ENCODE peak calls at places on chromosomes 5 and 9, in ten cellular contexts. G, P, D, W, S, F, H, J, K and M are unnamed samples.

GRCh38 chr5:132484386-132484715 is 6.2 kb downstream of the IRF1 start:
- DNase-seq in S (no peak), W (no peak), K (peak; percentile 10), G (peak; percentile 67), H (no peak), D (no peak), F (no peak), J (no peak), P (no peak), M (no peak)

GRCh38 chr9:111957856-111958631 is 61.4 kb downstream of the UGCG start:
- DNase-seq in W (no peak), S (no peak), F (no peak), G (no peak), H (peak; percentile 11), D (peak; percentile 95), K (peak; percentile 25), J (no peak), P (peak; percentile 98), M (no peak)

GRCh38 chr5:135398160-135398854 is 724 bp downstream of the MACROH2A1 start:
- DNase-seq in H (peak; percentile 32), S (peak; percentile 5), J (peak; percentile 54), K (no peak), W (no peak), P (peak; percentile 38), D (peak; percentile 26), G (no peak), F (no peak), M (peak; percentile 86)

GRCh38 chr5:18043344-18043743 is 409.1 kb downstream of the TAF11L14 start:
- DNase-seq in G (no peak), W (no peak), F (no peak), J (no peak), S (no peak), D (no peak), H (no peak), P (no peak), K (no peak), M (no peak)

GRCh38 chr5:102596113-102596512 is 97.3 kb upstream of the SLCO6A1 start:
- DNase-seq in P (no peak), K (no peak), D (no peak), G (no peak), W (no peak), H (no peak), F (no peak), S (no peak), J (no peak), M (no peak)

GRCh38 chr9:76373173-76373771 is 21.0 kb downstream of the RFK start:
- DNase-seq in F (no peak), S (no peak), K (peak; percentile 55), D (peak; percentile 85), H (no peak), G (no peak), W (no peak), J (no peak), P (peak; percentile 87), M (peak; percentile 87)

GRCh38 chr5:79886940-79887339 is 104.1 kb downstream of the MTX3 start:
- DNase-seq in H (no peak), J (no peak), G (no peak), F (no peak), W (no peak), D (no peak), P (no peak), K (no peak), S (no peak), M (no peak)

GRCh38 chr5:67202830-67203229 is 6.2 kb upstream of the CD180 start:
- DNase-seq in W (no peak), H (peak; percentile 25), K (no peak), G (no peak), D (no peak), F (no peak), J (no peak), S (no peak), P (no peak), M (no peak)

GRCh38 chr5:132363431-132364112 is 5.9 kb upstream of the SLC22A5 start:
- DNase-seq in H (no peak), D (peak; percentile 85), W (no peak), P (peak; percentile 81), K (peak; percentile 62), F (no peak), S (no peak), J (no peak), G (no peak), M (no peak)

GRCh38 chr9:116048072-116048471 is 105.5 kb upstream of the PAPPA start:
- DNase-seq in F (no peak), W (no peak), J (no peak), S (no peak), K (no peak), D (no peak), G (no peak), H (no peak), P (no peak), M (no peak)

GRCh38 chr9:18826248-18826647 is 206.8 kb downstream of the SAXO1 start:
- DNase-seq in F (no peak), S (no peak), J (no peak), D (no peak), G (no peak), P (no peak), H (no peak), K (no peak), W (no peak), M (no peak)

GRCh38 chr5:160506006-160507004 is 84.7 kb downstream of the PTTG1 start:
- DNase-seq in G (no peak), P (peak; percentile 62), J (peak; percentile 19), D (peak; percentile 61), F (no peak), H (peak; percentile 60), S (peak; percentile 73), K (no peak), W (peak; percentile 80), M (no peak)

GRCh38 chr9:37284631-37285030 is 137.9 kb upstream of the GRHPR start:
- DNase-seq in S (no peak), P (peak; percentile 24), H (no peak), K (no peak), D (peak; percentile 62), J (no peak), G (no peak), W (no peak), F (no peak), M (no peak)

GRCh38 chr9:74952281-74953151 is at the start of gene C9orf40:
- DNase-seq in F (peak; percentile 91), P (peak; percentile 82), D (peak; percentile 83), G (peak; percentile 89), J (peak; percentile 95), S (peak; percentile 79), W (peak; percentile 88), H (peak; percentile 87), K (peak; percentile 86), M (peak; percentile 80)

GRCh38 chr9:27212621-27213020 is 84.3 kb downstream of the EQTN start:
- DNase-seq in P (no peak), F (no peak), W (no peak), S (no peak), G (no peak), J (no peak), D (no peak), K (no peak), H (no peak), M (no peak)

GRCh38 chr5:34743878-34744277 is 87.8 kb downstream of the RAI14 start:
- DNase-seq in D (peak; percentile 79), F (no peak), J (no peak), K (no peak), H (no peak), G (no peak), S (no peak), W (no peak), P (peak; percentile 98), M (no peak)

GRCh38 chr5:81212211-81212687 is 20.9 kb upstream of the CKMT2 start:
- DNase-seq in J (no peak), P (no peak), W (no peak), S (no peak), H (no peak), D (no peak), G (no peak), F (no peak), K (no peak), M (no peak)

GRCh38 chr5:152329191-152329590 is 75.9 kb downstream of the NMUR2 start:
- DNase-seq in W (no peak), H (no peak), D (no peak), S (no peak), F (no peak), P (no peak), K (no peak), G (no peak), J (no peak), M (no peak)

GRCh38 chr9:77839459-77840140 is 191.5 kb upstream of the GNA14 start:
- DNase-seq in H (no peak), G (no peak), P (peak; percentile 83), K (no peak), F (no peak), S (no peak), J (no peak), W (no peak), D (peak; percentile 78), M (no peak)

GRCh38 chr9:120481248-120481647 is 98.7 kb downstream of the CDK5RAP2 start:
- DNase-seq in J (no peak), W (no peak), F (no peak), P (no peak), S (no peak), D (no peak), G (no peak), H (no peak), K (no peak), M (no peak)

GRCh38 chr9:120920495-120921178 is 6.0 kb downstream of the TRAF1 start:
- DNase-seq in W (no peak), K (no peak), D (no peak), J (no peak), S (no peak), G (no peak), P (no peak), H (no peak), F (no peak), M (no peak)

GRCh38 chr5:150112211-150113046 is 26.1 kb upstream of the CSF1R start:
- DNase-seq in W (no peak), D (peak; percentile 81), S (no peak), H (no peak), J (no peak), G (peak; percentile 88), K (no peak), P (peak; percentile 91), F (no peak), M (peak; percentile 95)

GRCh38 chr5:31952034-31952433 is 222.1 kb downstream of the GOLPH3 start:
- DNase-seq in P (peak; percentile 2), K (no peak), H (no peak), F (no peak), J (no peak), S (no peak), G (no peak), D (no peak), W (no peak), M (no peak)

GRCh38 chr9:136400038-136400834 is at the start of gene SNAPC4:
- DNase-seq in P (peak; percentile 77), G (peak; percentile 88), D (peak; percentile 82), S (peak; percentile 74), J (peak; percentile 94), H (peak; percentile 85), F (peak; percentile 90), K (peak; percentile 74), W (peak; percentile 81), M (peak; percentile 95)

GRCh38 chr5:40046792-40047191 is 622.0 kb upstream of the DAB2 start:
- DNase-seq in K (no peak), G (no peak), F (no peak), P (peak; percentile 39), S (no peak), H (no peak), J (no peak), D (peak; percentile 59), W (no peak), M (no peak)